ENCODE peak calls at places on chromosomes 11 and 22, in six cellular contexts. P is A549, G is WERI-Rb-1, M is HL-60, U is esophagus squamous epithelium, R is pancreas. W is an unnamed sample.

GRCh38 chr11:1933416-1934325 is 13.5 kb upstream of the MRPL23 start:
- DNase-seq in G (peak; percentile 1), M (no peak), U (no peak), P (no peak), R (no peak), W (peak; percentile 7)

GRCh38 chr11:37105456-37105855 is 507.4 kb upstream of the RAG2 start:
- DNase-seq in U (no peak), G (no peak), R (no peak), M (no peak), P (no peak), W (no peak)

GRCh38 chr11:69843529-69843921 is 24.3 kb upstream of the FGF3 start:
- DNase-seq in R (no peak), M (no peak), G (no peak), P (no peak), U (no peak), W (no peak)

GRCh38 chr22:32796865-32797573 is 4.5 kb upstream of the TIMP3 start:
- DNase-seq in P (peak; percentile 21), M (peak; percentile 56), G (peak; percentile 78), R (peak; percentile 44), U (no peak), W (peak; percentile 73)

GRCh38 chr11:65133724-65134123 is 595 bp downstream of the SYVN1 start:
- DNase-seq in P (no peak), R (peak; percentile 59), G (no peak), M (no peak), U (no peak), W (no peak)

GRCh38 chr11:122743949-122744876 is 88.7 kb downstream of the UBASH3B start:
- DNase-seq in R (no peak), M (peak; percentile 93), P (no peak), G (no peak), U (no peak), W (no peak)

GRCh38 chr11:2928605-2929510 is at the start of gene PHLDA2:
- DNase-seq in P (peak; percentile 64), M (peak; percentile 60), G (peak; percentile 37), U (no peak), R (no peak), W (peak; percentile 70)

GRCh38 chr11:76159303-76159937 is 46.9 kb downstream of the WNT11 start:
- DNase-seq in P (no peak), R (no peak), U (no peak), M (no peak), G (no peak), W (no peak)

GRCh38 chr11:68328374-68329091 is 16.1 kb downstream of the LRP5 start:
- DNase-seq in G (no peak), R (no peak), P (no peak), M (peak; percentile 68), U (no peak), W (no peak)

GRCh38 chr11:124174001-124174400 is 9.1 kb upstream of the OR10D3 start:
- DNase-seq in U (no peak), R (no peak), P (peak; percentile 3), G (no peak), M (no peak), W (no peak)

GRCh38 chr22:22614065-22614464 is 30.3 kb upstream of the GGTLC2 start:
- DNase-seq in G (no peak), P (no peak), R (no peak), M (no peak), U (no peak), W (no peak)

DNA sequence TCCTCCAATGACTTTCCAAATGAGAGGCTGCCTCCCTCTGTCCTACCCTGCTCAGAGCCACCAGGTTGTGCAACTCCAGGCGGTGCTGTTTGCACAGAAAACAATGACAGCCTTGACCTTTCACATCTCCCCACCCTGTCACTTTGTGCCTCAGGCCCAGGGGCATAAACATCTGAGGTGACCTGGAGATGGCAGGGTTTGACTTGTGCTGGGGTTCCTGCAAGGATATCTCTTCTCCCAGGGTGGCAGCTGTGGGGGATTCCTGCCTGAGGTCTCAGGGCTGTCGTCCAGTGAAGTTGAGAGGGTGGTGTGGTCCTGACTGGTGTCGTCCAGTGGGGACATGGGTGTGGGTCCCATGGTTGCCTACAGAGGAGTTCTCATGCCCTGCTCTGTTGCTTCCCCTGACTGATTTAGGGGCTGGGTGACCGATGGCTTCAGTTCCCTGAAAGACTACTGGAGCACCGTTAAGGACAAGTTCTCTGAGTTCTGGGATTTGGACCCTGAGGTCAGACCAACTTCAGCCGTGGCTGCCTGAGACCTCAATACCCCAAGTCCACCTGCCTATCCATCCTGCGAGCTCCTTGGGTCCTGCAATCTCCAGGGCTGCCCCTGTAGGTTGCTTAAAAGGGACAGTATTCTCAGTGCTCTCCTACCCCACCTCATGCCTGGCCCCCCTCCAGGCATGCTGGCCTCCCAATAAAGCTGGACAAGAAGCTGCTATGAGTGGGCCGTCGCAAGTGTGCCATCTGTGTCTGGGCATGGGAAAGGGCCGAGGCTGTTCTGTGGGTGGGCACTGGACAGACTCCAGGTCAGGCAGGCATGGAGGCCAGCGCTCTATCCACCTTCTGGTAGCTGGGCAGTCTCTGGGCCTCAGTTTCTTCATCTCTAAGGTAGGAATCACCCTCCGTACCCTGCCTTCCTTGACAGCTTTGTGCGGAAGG is 2.9 kb downstream of the APOC3 start:
- DNase-seq in G (no peak), P (no peak), U (no peak), M (no peak), R (no peak), W (no peak)
- TF ChIP-seq CTCF in G (peak; percentile 6), P (no peak), U (no peak), M (no peak), R (no peak), W (no peak)

DNA sequence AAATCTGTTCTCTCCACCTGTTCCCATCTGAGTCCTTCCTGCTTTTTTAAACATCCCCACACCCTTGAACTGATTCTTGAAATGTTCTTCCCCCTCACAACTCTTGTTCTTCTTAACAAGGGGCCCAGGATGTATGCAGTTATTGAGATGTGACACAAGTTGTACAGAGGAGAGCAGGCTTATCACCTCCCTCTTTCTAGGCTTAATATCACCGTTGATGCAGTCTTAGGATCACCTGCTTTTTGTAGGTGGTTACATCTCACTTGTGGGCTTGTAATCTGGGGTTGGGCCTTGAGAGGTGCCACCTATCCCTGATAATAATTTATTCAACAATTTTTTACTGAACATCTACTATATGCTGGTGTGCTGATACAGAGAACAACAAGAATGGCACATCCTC is 6.2 kb downstream of the CRYBB3 start:
- DNase-seq in R (no peak), U (no peak), M (no peak), P (no peak), G (no peak), W (no peak)
- TF ChIP-seq CTCF in R (no peak), U (no peak), M (no peak), P (no peak), G (no peak), W (no peak)

GRCh38 chr11:79028214-79028613 is 412.6 kb downstream of the TENM4 start:
- DNase-seq in R (no peak), M (peak; percentile 21), G (no peak), P (no peak), U (no peak), W (no peak)
- TF ChIP-seq CTCF in R (no peak), M (no peak), G (no peak), P (no peak), U (no peak), W (no peak)

DNA sequence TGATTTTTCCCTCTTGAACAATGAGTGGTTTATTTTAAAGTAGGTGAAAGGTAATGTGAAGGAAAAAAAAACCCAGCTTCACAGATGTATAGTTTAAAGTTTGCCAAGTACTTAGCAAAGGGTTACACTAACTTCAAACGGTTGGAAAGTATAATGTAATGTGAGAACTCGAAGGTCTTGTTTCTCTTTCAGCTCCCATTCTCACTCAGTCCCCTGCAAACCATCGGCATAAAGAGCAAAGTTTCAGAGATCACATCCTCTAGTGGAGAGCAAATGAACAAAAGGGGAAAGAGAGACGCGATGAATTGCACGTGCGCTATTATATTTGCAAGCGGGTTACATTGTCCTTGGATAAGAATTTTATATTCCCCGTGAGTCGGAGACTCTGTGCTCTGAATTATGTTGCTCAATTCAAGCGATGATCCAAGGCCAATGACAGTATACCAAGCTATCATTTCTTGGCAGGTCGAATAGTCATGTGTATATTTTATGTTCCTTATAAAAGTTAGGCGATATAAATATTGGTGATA is 37.6 kb upstream of the BIRC3 start:
- DNase-seq in U (no peak), R (no peak), M (no peak), P (no peak), G (no peak), W (no peak)
- TF ChIP-seq CTCF in U (no peak), R (no peak), M (no peak), P (no peak), G (no peak), W (no peak)

W was measured in glutamatergic neuron.